ENCODE peak calls at places on chromosomes 12 and 14, in seven cellular contexts. B, O, A, U, Q, S and N are unnamed samples.
A peak's percentile ranks its signal among the peaks of the same experiment; 100 is the strongest.

GRCh38 chr12:96749978-96750377 is 157.1 kb upstream of the NEDD1 start:
- DNase-seq in B (no peak), O (no peak), A (no peak), U (no peak), Q (no peak), S (no peak), N (no peak)

GRCh38 chr12:121781751-121782615 is 11.5 kb downstream of the RHOF start:
- DNase-seq in B (peak; percentile 62), O (no peak), A (no peak), U (peak; percentile 48), Q (no peak), S (no peak), N (no peak)

GRCh38 chr12:28899951-28900350 is 249.1 kb upstream of the FAR2 start:
- DNase-seq in B (peak; percentile 62), O (no peak), A (no peak), U (no peak), Q (no peak), S (peak; percentile 91), N (no peak)

GRCh38 chr12:3770891-3771290 is 18.0 kb upstream of the CRACR2A start:
- DNase-seq in B (peak; percentile 37), O (no peak), A (no peak), U (no peak), Q (no peak), S (peak; percentile 57), N (no peak)

GRCh38 chr14:93160353-93160801 is 24.3 kb downstream of the MOAP1 start:
- DNase-seq in B (peak; percentile 44), O (no peak), A (peak; percentile 36), U (no peak), Q (peak; percentile 33), S (peak; percentile 7), N (no peak)

GRCh38 chr14:76710093-76711010 is 50.9 kb upstream of the VASH1 start:
- DNase-seq in B (peak; percentile 85), O (no peak), A (peak; percentile 60), U (peak; percentile 14), Q (peak; percentile 38), S (peak; percentile 49), N (no peak)

GRCh38 chr12:3820122-3820521 is 53.1 kb downstream of the PARP11 start:
- DNase-seq in B (no peak), O (no peak), A (no peak), U (no peak), Q (no peak), S (peak; percentile 54), N (no peak)

GRCh38 chr12:4526923-4527546 is 11.7 kb upstream of the RAD51AP1 start:
- DNase-seq in B (peak; percentile 61), O (no peak), A (no peak), U (no peak), Q (no peak), S (peak; percentile 9), N (no peak)

GRCh38 chr14:74599201-74599809 is 12.7 kb downstream of the LTBP2 start:
- DNase-seq in B (peak; percentile 44), O (no peak), A (no peak), U (no peak), Q (no peak), S (no peak), N (no peak)

GRCh38 chr14:91115986-91116385 is 2.1 kb downstream of the DGLUCY start:
- DNase-seq in B (peak; percentile 50), O (no peak), A (no peak), U (no peak), Q (peak; percentile 46), S (peak; percentile 88), N (no peak)

GRCh38 chr12:40515041-40515825 is 177.0 kb upstream of the CNTN1 start:
- DNase-seq in B (peak; percentile 7), O (no peak), A (no peak), U (no peak), Q (no peak), S (no peak), N (no peak)

GRCh38 chr12:58537278-58537677 is 383.0 kb downstream of the LRIG3 start:
- DNase-seq in B (peak; percentile 52), O (no peak), A (no peak), U (no peak), Q (no peak), S (peak; percentile 63), N (no peak)

GRCh38 chr14:61563880-61564622 is 131.3 kb upstream of the HIF1A start:
- DNase-seq in B (no peak), O (no peak), A (no peak), U (no peak), Q (no peak), S (peak; percentile 37), N (no peak)

GRCh38 chr12:78949532-78949931 is 85.0 kb downstream of the SYT1 start:
- DNase-seq in B (no peak), O (no peak), A (no peak), U (no peak), Q (no peak), S (no peak), N (no peak)

GRCh38 chr14:68487805-68488590 is 304.9 kb downstream of the ZFP36L1 start:
- DNase-seq in B (peak; percentile 34), O (no peak), A (no peak), U (no peak), Q (no peak), S (peak; percentile 76), N (no peak)